ENCODE peak calls at places on chromosome 20, in seven cellular contexts. G is HFFc6; E is activated CD4-positive, alpha-beta T cell treated with anti-CD3 and anti-CD28 coated beads, Interleukin-2, amount 10 ng/mL, durations not matched to agents 7 days and 5 days; U is NCI-H524; H is activated T-cell treated with anti-CD3 and anti-CD28 coated beads, Interleukin-2, amount 50 U/mL, for 24 hours; L is astrocyte of the cerebellum; Q is T-helper 1 cell. S is an unnamed sample.
A peak's percentile ranks its signal among the peaks of the same experiment; 100 is the strongest.

GRCh38 chr20:51001697-51002265 is 21.1 kb downstream of the KCNG1 start:
- DNase-seq in G (no peak), E (no peak), U (no peak), H (no peak), L (no peak), Q (no peak), S (no peak)

GRCh38 chr20:31851240-31851955 is 6.0 kb upstream of the FOXS1 start:
- DNase-seq in G (no peak), E (no peak), U (no peak), H (no peak), L (no peak), Q (no peak), S (no peak)

GRCh38 chr20:905396-905961 is 10.7 kb downstream of the ANGPT4 start:
- DNase-seq in G (no peak), E (no peak), U (no peak), H (no peak), L (no peak), Q (no peak), S (no peak)

GRCh38 chr20:60715172-60715571 is 536.9 kb upstream of the CDH4 start:
- DNase-seq in G (no peak), E (no peak), U (no peak), H (no peak), L (no peak), Q (no peak), S (peak; percentile 14)

GRCh38 chr20:57582432-57583288 is 21.8 kb downstream of the PCK1 start:
- DNase-seq in G (no peak), E (no peak), U (peak; percentile 37), H (no peak), L (no peak), Q (no peak), S (peak; percentile 53)

GRCh38 chr20:57211949-57212889 is 54.2 kb downstream of the BMP7 start:
- DNase-seq in G (peak; percentile 84), E (no peak), U (no peak), H (no peak), L (peak; percentile 93), Q (no peak), S (no peak)

GRCh38 chr20:33437141-33437911 is 6.2 kb downstream of the SNTA1 start:
- DNase-seq in G (no peak), E (no peak), U (no peak), H (no peak), L (peak; percentile 58), Q (no peak), S (no peak)

GRCh38 chr20:29878777-29879442 is 1378.6 kb upstream of the DEFB115 start:
- DNase-seq in G (no peak), E (no peak), U (no peak), H (no peak), L (no peak), Q (no peak), S (no peak)

GRCh38 chr20:24382330-24382729 is 87.1 kb upstream of the SYNDIG1 start:
- DNase-seq in G (no peak), E (no peak), U (peak; percentile 57), H (no peak), L (no peak), Q (no peak), S (peak; percentile 57)

GRCh38 chr20:60224914-60225313 is 266.7 kb downstream of the CDH26 start:
- DNase-seq in G (no peak), E (peak; percentile 9), U (peak; percentile 54), H (no peak), L (no peak), Q (no peak), S (peak; percentile 44)

GRCh38 chr20:22723659-22724058 is 139.3 kb upstream of the FOXA2 start:
- DNase-seq in G (no peak), E (no peak), U (no peak), H (no peak), L (no peak), Q (no peak), S (no peak)

GRCh38 chr20:58361549-58361948 is 27.5 kb upstream of the VAPB start:
- DNase-seq in G (peak; percentile 70), E (no peak), U (no peak), H (no peak), L (peak; percentile 5), Q (no peak), S (no peak)

GRCh38 chr20:10636326-10636818 is 37.4 kb downstream of the JAG1 start:
- DNase-seq in G (no peak), E (no peak), U (no peak), H (no peak), L (peak; percentile 76), Q (no peak), S (no peak)

GRCh38 chr20:25553819-25554296 is 31.5 kb downstream of the NINL start:
- DNase-seq in G (peak; percentile 40), E (no peak), U (peak; percentile 35), H (no peak), L (peak; percentile 38), Q (no peak), S (no peak)

GRCh38 chr20:884983-885952 is 30.9 kb downstream of the ANGPT4 start:
- DNase-seq in G (no peak), E (no peak), U (peak; percentile 89), H (no peak), L (no peak), Q (no peak), S (no peak)

GRCh38 chr20:33273117-33273851 is 9.7 kb upstream of the BPIFB1 start:
- DNase-seq in G (no peak), E (no peak), U (no peak), H (no peak), L (no peak), Q (no peak), S (no peak)

GRCh38 chr20:1401431-1401907 is 8.6 kb upstream of the FKBP1A start:
- DNase-seq in G (peak; percentile 62), E (no peak), U (no peak), H (no peak), L (no peak), Q (no peak), S (no peak)

GRCh38 chr20:33789109-33789857 is 21.9 kb upstream of the CHMP4B start:
- DNase-seq in G (peak; percentile 88), E (no peak), U (no peak), H (no peak), L (peak; percentile 82), Q (no peak), S (no peak)

GRCh38 chr20:23613676-23614075 is 8.0 kb upstream of the CST9 start:
- DNase-seq in G (no peak), E (no peak), U (no peak), H (no peak), L (no peak), Q (no peak), S (no peak)

GRCh38 chr20:36277546-36277945 is 28.6 kb upstream of the DLGAP4 start:
- DNase-seq in G (no peak), E (no peak), U (no peak), H (no peak), L (no peak), Q (no peak), S (no peak)

GRCh38 chr20:63503524-63503923 is 4.6 kb upstream of the EEF1A2 start:
- DNase-seq in G (no peak), E (no peak), U (no peak), H (no peak), L (no peak), Q (no peak), S (no peak)

GRCh38 chr20:25508083-25508770 is 77.1 kb downstream of the NINL start:
- DNase-seq in G (peak; percentile 85), E (no peak), U (no peak), H (no peak), L (peak; percentile 59), Q (no peak), S (no peak)

GRCh38 chr20:8481636-8482035 is 349.6 kb downstream of the PLCB1 start:
- DNase-seq in G (no peak), E (no peak), U (no peak), H (no peak), L (no peak), Q (no peak), S (no peak)

GRCh38 chr20:44115181-44115580 is 71.8 kb downstream of the JPH2 start:
- DNase-seq in G (no peak), E (no peak), U (no peak), H (no peak), L (no peak), Q (no peak), S (no peak)

GRCh38 chr20:50876063-50876685 is 55.1 kb downstream of the ADNP start:
- DNase-seq in G (no peak), E (no peak), U (no peak), H (no peak), L (no peak), Q (no peak), S (no peak)

GRCh38 chr20:35663813-35664543 is 722 bp downstream of the CPNE1 start:
- DNase-seq in G (no peak), E (peak; percentile 76), U (peak; percentile 37), H (peak; percentile 74), L (no peak), Q (peak; percentile 53), S (peak; percentile 57)

GRCh38 chr20:61252601-61253263 is 671 bp downstream of the CDH4 start:
- DNase-seq in G (no peak), E (no peak), U (no peak), H (no peak), L (no peak), Q (no peak), S (no peak)

GRCh38 chr20:34443546-34443945 is 72.7 kb upstream of the DYNLRB1 start:
- DNase-seq in G (no peak), E (no peak), U (no peak), H (no peak), L (no peak), Q (no peak), S (no peak)

GRCh38 chr20:51172558-51173428 is 149.9 kb upstream of the KCNG1 start:
- DNase-seq in G (no peak), E (no peak), U (no peak), H (no peak), L (no peak), Q (no peak), S (no peak)

S was measured in WERI-Rb-1.